ENCODE peak calls at places on chromosome 22, in five cellular contexts. D is spleen, G is GM12891, U is tibial nerve, T is lower leg skin. Y is an unnamed sample.
A peak's percentile ranks its signal among the peaks of the same experiment; 100 is the strongest.

GRCh38 chr22:38038426-38038825 is 18.8 kb upstream of the PICK1 start:
- DNase-seq in D (no peak), G (no peak), U (no peak), T (no peak), Y (no peak)

GRCh38 chr22:37983860-37984791 is at the start of gene SOX10:
- DNase-seq in D (no peak), G (no peak), U (peak; percentile 22), T (no peak), Y (no peak)

GRCh38 chr22:36625102-36625501 is 78.5 kb downstream of the CACNG2 start:
- DNase-seq in D (no peak), G (no peak), U (no peak), T (no peak), Y (no peak)

GRCh38 chr22:33914699-33915098 is 5.6 kb downstream of the LARGE1 start:
- DNase-seq in D (no peak), G (no peak), U (no peak), T (no peak), Y (no peak)

GRCh38 chr22:47176573-47177333 is 414.3 kb downstream of the TBC1D22A start:
- DNase-seq in D (peak; percentile 64), G (no peak), U (peak; percentile 9), T (no peak), Y (no peak)

GRCh38 chr22:17874231-17874630 is 100.0 kb upstream of the BID start:
- DNase-seq in D (no peak), G (no peak), U (no peak), T (no peak), Y (no peak)

GRCh38 chr22:36160499-36160942 is at the start of gene APOL3:
- DNase-seq in D (peak; percentile 87), G (no peak), U (peak; percentile 47), T (peak; percentile 89), Y (peak; percentile 15)

GRCh38 chr22:37032535-37033460 is 13.3 kb downstream of the MPST start:
- DNase-seq in D (no peak), G (no peak), U (no peak), T (peak; percentile 59), Y (no peak)

GRCh38 chr22:22670076-22670795 is 25.8 kb downstream of the GGTLC2 start:
- DNase-seq in D (no peak), G (no peak), U (no peak), T (no peak), Y (no peak)

GRCh38 chr22:21651521-21652009 is 9.5 kb downstream of the SDF2L1 start:
- DNase-seq in D (no peak), G (no peak), U (no peak), T (no peak), Y (no peak)

GRCh38 chr22:37318255-37319109 is 36.2 kb downstream of the CYTH4 start:
- DNase-seq in D (no peak), G (no peak), U (no peak), T (no peak), Y (no peak)

GRCh38 chr22:20563941-20564371 is 56.5 kb downstream of the MED15 start:
- DNase-seq in D (no peak), G (no peak), U (no peak), T (no peak), Y (no peak)

GRCh38 chr22:50186789-50187523 is 1.2 kb downstream of the TRABD start:
- DNase-seq in D (peak; percentile 88), G (no peak), U (no peak), T (no peak), Y (no peak)

GRCh38 chr22:48712558-48712957 is 1115.1 kb downstream of the BRD1 start:
- DNase-seq in D (peak; percentile 53), G (no peak), U (no peak), T (no peak), Y (no peak)

GRCh38 chr22:37972527-37972926 is 11.8 kb downstream of the SOX10 start:
- DNase-seq in D (no peak), G (no peak), U (no peak), T (no peak), Y (no peak)

GRCh38 chr22:17269607-17270261 is 50.5 kb upstream of the ADA2 start:
- DNase-seq in D (no peak), G (no peak), U (no peak), T (no peak), Y (no peak)

GRCh38 chr22:39502109-39502788 is at the start of gene MIEF1:
- DNase-seq in D (peak; percentile 99), G (peak; percentile 99), U (peak; percentile 98), T (peak; percentile 97), Y (peak; percentile 88)
- TF ChIP-seq POLR2A in D (no peak), G (peak; percentile 84), U (no peak), T (no peak), Y (peak; percentile 23)

GRCh38 chr22:44554411-44554810 is 56.4 kb upstream of the RTL6 start:
- DNase-seq in D (no peak), G (no peak), U (no peak), T (no peak), Y (no peak)
- TF ChIP-seq POLR2A in D (no peak), G (no peak), U (no peak), T (no peak), Y (no peak)

DNA sequence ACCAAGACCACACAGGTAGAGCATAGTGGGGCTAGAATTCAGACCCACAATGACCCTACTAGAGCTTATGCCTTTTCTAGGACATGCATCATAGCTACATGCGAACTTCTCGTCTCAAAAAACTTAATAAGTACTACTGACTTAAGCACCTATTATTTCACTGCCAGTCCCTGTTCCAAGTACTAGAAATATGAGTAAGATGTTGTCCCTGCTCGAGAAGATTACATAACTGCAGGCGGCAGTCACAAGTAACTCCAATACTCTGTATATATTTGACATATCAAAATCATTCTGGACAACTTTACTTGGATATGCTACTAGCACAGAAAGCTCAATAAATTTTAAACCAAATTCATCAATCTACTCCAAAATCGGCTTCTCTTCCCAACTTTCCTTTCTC is 235.0 kb downstream of the TTC28 start:
- DNase-seq in D (no peak), G (no peak), U (no peak), T (no peak), Y (no peak)
- TF ChIP-seq POLR2A in D (no peak), G (no peak), U (no peak), T (no peak), Y (no peak)

GRCh38 chr22:26629988-26630761 is 8.4 kb downstream of the CRYBA4 start:
- DNase-seq in D (no peak), G (no peak), U (no peak), T (no peak), Y (no peak)

GRCh38 chr22:26631282-26631681 is 9.5 kb downstream of the CRYBA4 start:
- DNase-seq in D (no peak), G (no peak), U (no peak), T (no peak), Y (no peak)

GRCh38 chr22:26635117-26635516 is 13.4 kb downstream of the CRYBA4 start:
- DNase-seq in D (no peak), G (no peak), U (no peak), T (no peak), Y (no peak)

GRCh38 chr22:26634189-26634588 is 12.4 kb downstream of the CRYBA4 start:
- DNase-seq in D (no peak), G (no peak), U (no peak), T (no peak), Y (no peak)

GRCh38 chr22:26632422-26633155 is 10.8 kb downstream of the CRYBA4 start:
- DNase-seq in D (no peak), G (no peak), U (no peak), T (no peak), Y (no peak)
- TF ChIP-seq POLR2A in D (no peak), G (no peak), U (no peak), T (no peak), Y (no peak)

GRCh38 chr22:42691440-42691839 is 29.2 kb downstream of the A4GALT start:
- DNase-seq in D (no peak), G (no peak), U (no peak), T (no peak), Y (no peak)

GRCh38 chr22:42688914-42689275 is 31.8 kb downstream of the A4GALT start:
- DNase-seq in D (no peak), G (no peak), U (no peak), T (no peak), Y (no peak)

GRCh38 chr22:42686756-42687491 is 33.7 kb downstream of the A4GALT start:
- DNase-seq in D (no peak), G (no peak), U (no peak), T (no peak), Y (no peak)

GRCh38 chr22:42685941-42686666 is 34.6 kb downstream of the A4GALT start:
- DNase-seq in D (no peak), G (no peak), U (no peak), T (no peak), Y (no peak)

DNA sequence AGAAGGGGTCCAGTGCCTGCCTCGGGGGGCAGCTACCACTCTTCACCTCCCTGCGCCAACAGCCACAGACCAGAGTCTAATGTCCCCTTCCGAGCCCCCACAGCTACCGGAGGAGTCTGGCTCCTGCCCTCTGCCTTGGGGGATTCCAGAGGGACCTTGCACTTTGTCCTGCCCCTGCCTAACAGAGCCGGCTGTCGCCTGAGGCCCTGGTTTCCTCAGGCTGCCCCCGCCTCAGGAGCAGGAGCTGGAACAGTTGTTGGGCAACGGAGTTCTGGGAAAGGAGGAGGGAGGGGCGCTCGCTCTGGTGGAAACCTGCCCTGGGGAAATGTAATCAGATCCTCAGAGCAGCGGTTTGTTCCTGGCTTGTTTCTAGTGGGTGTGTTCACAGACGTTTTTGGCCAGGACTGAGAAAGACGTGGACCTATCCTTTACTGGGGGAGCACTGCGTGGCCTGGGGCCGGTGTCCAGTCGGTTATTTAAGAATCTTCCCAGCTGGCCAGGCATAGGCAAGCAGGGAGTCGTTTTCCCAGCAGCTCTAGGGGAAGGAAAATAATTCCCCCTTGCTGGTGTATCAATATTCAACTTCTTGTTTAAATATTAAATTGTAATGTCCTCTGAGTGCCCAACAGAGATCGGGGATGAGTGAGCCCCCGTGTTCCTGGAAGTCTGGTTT is 32.3 kb downstream of the A4GALT start:
- DNase-seq in D (no peak), G (no peak), U (peak; percentile 86), T (peak; percentile 89), Y (peak; percentile 36)
- TF ChIP-seq POLR2A in D (no peak), G (no peak), U (peak; percentile 21), T (no peak), Y (no peak)

DNA sequence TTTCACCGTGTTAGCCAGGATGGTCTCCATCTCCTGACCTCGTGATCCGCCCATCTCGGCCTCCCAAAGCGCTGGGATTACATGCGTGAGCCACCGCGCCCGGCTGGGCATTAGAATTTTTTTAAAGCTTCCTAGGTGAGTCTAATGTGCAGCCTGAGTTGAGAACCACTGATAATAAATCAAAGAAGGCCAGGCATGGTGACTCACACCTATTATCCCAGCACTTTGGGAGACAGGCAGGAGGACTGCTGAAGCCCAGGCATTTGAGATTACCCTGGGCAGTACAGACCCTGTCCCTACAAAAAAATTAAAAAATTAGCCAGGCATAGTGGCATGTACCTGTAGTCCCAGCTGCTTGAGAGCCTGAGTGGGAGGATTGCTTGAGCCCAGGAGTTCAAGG is 13.7 kb downstream of the MEI1 start:
- DNase-seq in D (no peak), G (no peak), U (no peak), T (no peak), Y (no peak)
- TF ChIP-seq POLR2A in D (no peak), G (no peak), U (no peak), T (no peak), Y (no peak)

GRCh38 chr22:41975299-41976069 is 6.2 kb downstream of the SEPTIN3 start:
- DNase-seq in D (no peak), G (no peak), U (no peak), T (no peak), Y (no peak)
- TF ChIP-seq POLR2A in D (no peak), G (no peak), U (no peak), T (no peak), Y (no peak)